ENCODE peak calls at places on chromosomes 16 and 17, in seven cellular contexts. One of them, this sample, is unnamed.
A peak's percentile ranks its signal among the peaks of the same experiment; 100 is the strongest.

GRCh38 chr17:2018716-2019490 is 6.2 kb downstream of the RTN4RL1 start:
- DNase-seq in left ventricle myocardium inferior: no peak
- DNase-seq in CD4-positive, CD25-positive, alpha-beta regulatory T cell: no peak
- DNase-seq in pancreas: no peak
- DNase-seq in A549: no peak
- DNase-seq in CD8-positive, alpha-beta memory T cell: no peak
- DNase-seq in colonic mucosa: no peak
- DNase-seq in this sample: no peak

GRCh38 chr17:74135391-74136167 is 67.9 kb upstream of the RPL38 start:
- DNase-seq in CD4-positive, CD25-positive, alpha-beta regulatory T cell: no peak
- DNase-seq in colonic mucosa: no peak
- DNase-seq in pancreas: no peak
- DNase-seq in CD8-positive, alpha-beta memory T cell: no peak
- DNase-seq in A549: no peak
- DNase-seq in left ventricle myocardium inferior: no peak
- DNase-seq in this sample: no peak

GRCh38 chr16:87212026-87212425 is 105.2 kb downstream of the C16orf95 start:
- DNase-seq in left ventricle myocardium inferior: no peak
- DNase-seq in CD8-positive, alpha-beta memory T cell: no peak
- DNase-seq in A549: peak; percentile 40
- DNase-seq in colonic mucosa: no peak
- DNase-seq in pancreas: no peak
- DNase-seq in CD4-positive, CD25-positive, alpha-beta regulatory T cell: no peak
- DNase-seq in this sample: no peak

GRCh38 chr16:86662195-86662594 is 83.8 kb downstream of the FOXL1 start:
- DNase-seq in left ventricle myocardium inferior: no peak
- DNase-seq in pancreas: no peak
- DNase-seq in colonic mucosa: no peak
- DNase-seq in CD4-positive, CD25-positive, alpha-beta regulatory T cell: no peak
- DNase-seq in A549: no peak
- DNase-seq in CD8-positive, alpha-beta memory T cell: no peak
- DNase-seq in this sample: no peak

GRCh38 chr16:86751081-86752030 is 173.0 kb downstream of the FOXL1 start:
- DNase-seq in A549: peak; percentile 13
- DNase-seq in colonic mucosa: no peak
- DNase-seq in CD4-positive, CD25-positive, alpha-beta regulatory T cell: no peak
- DNase-seq in left ventricle myocardium inferior: no peak
- DNase-seq in pancreas: no peak
- DNase-seq in CD8-positive, alpha-beta memory T cell: no peak
- DNase-seq in this sample: no peak

GRCh38 chr16:35410438-35410837 is 1951.0 kb downstream of the TP53TG3F start:
- DNase-seq in colonic mucosa: no peak
- DNase-seq in A549: no peak
- DNase-seq in left ventricle myocardium inferior: no peak
- DNase-seq in CD4-positive, CD25-positive, alpha-beta regulatory T cell: no peak
- DNase-seq in CD8-positive, alpha-beta memory T cell: no peak
- DNase-seq in pancreas: no peak
- DNase-seq in this sample: no peak

GRCh38 chr17:39737761-39738567 is at the start of gene GRB7:
- DNase-seq in colonic mucosa: peak; percentile 93
- DNase-seq in A549: peak; percentile 70
- DNase-seq in pancreas: peak; percentile 91
- DNase-seq in CD8-positive, alpha-beta memory T cell: no peak
- DNase-seq in CD4-positive, CD25-positive, alpha-beta regulatory T cell: no peak
- DNase-seq in left ventricle myocardium inferior: no peak
- DNase-seq in this sample: peak; percentile 87

GRCh38 chr17:56593741-56594527 is 435 bp downstream of the NOG start:
- DNase-seq in pancreas: peak; percentile 57
- DNase-seq in CD8-positive, alpha-beta memory T cell: no peak
- DNase-seq in A549: no peak
- DNase-seq in left ventricle myocardium inferior: peak; percentile 59
- DNase-seq in colonic mucosa: peak; percentile 29
- DNase-seq in CD4-positive, CD25-positive, alpha-beta regulatory T cell: peak; percentile 22
- DNase-seq in this sample: peak; percentile 66

GRCh38 chr16:2159052-2159838 is 3.7 kb downstream of the TRAF7 start:
- DNase-seq in left ventricle myocardium inferior: no peak
- DNase-seq in colonic mucosa: peak; percentile 77
- DNase-seq in CD4-positive, CD25-positive, alpha-beta regulatory T cell: no peak
- DNase-seq in A549: peak; percentile 57
- DNase-seq in CD8-positive, alpha-beta memory T cell: no peak
- DNase-seq in pancreas: no peak
- DNase-seq in this sample: peak; percentile 67

GRCh38 chr16:2156025-2156848 is 655 bp downstream of the TRAF7 start:
- DNase-seq in colonic mucosa: peak; percentile 39
- DNase-seq in CD8-positive, alpha-beta memory T cell: no peak
- DNase-seq in left ventricle myocardium inferior: no peak
- DNase-seq in pancreas: peak; percentile 60
- DNase-seq in A549: no peak
- DNase-seq in CD4-positive, CD25-positive, alpha-beta regulatory T cell: no peak
- DNase-seq in this sample: no peak

GRCh38 chr16:2158262-2158638 is 2.7 kb downstream of the TRAF7 start:
- DNase-seq in colonic mucosa: no peak
- DNase-seq in pancreas: no peak
- DNase-seq in left ventricle myocardium inferior: no peak
- DNase-seq in CD8-positive, alpha-beta memory T cell: no peak
- DNase-seq in CD4-positive, CD25-positive, alpha-beta regulatory T cell: no peak
- DNase-seq in A549: no peak
- DNase-seq in this sample: no peak

GRCh38 chr16:2156849-2157224 is 1.3 kb downstream of the TRAF7 start:
- DNase-seq in CD4-positive, CD25-positive, alpha-beta regulatory T cell: no peak
- DNase-seq in pancreas: no peak
- DNase-seq in CD8-positive, alpha-beta memory T cell: no peak
- DNase-seq in left ventricle myocardium inferior: no peak
- DNase-seq in colonic mucosa: no peak
- DNase-seq in A549: no peak
- DNase-seq in this sample: no peak

DNA sequence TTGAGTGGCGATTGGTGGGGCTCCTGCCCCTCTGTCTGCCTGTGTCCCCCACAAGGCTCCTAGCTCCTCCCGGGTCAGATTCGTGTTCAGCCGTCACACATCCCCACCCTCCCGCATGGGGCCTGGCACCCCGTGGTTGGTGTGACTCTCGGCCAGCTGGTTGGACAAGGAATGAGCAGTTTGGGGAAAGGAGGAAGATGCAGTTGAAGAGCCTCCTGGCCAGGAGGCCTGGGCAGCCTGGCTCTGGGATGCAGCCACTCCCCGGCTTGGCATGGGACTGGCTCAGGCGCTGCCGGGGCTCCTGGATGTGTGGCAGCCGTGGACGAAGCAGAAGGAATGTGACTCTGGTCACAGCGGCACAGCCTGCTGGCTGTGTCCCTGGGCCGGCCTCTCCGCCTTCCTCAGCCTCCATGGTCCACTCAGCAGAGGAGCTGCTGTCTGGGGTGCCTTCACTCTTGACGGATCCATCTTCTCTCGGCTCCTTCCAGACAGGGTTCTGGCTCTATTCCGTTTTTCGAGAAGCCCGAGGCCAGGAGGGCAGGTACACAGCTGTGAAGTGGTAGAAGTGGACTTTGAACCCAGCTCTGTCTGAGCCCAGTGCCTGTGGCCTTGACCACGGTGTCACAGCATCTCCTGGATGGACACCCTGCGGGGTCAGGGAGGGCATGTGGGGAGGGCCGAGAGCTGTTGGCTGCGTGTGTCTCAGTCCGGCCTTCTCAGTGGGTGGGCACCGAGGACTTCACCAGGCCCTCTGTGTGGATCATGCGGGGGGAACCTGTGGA is 2.1 kb downstream of the TRAF7 start:
- DNase-seq in pancreas: peak; percentile 42
- DNase-seq in left ventricle myocardium inferior: no peak
- DNase-seq in colonic mucosa: peak; percentile 70
- DNase-seq in A549: no peak
- DNase-seq in CD4-positive, CD25-positive, alpha-beta regulatory T cell: no peak
- DNase-seq in CD8-positive, alpha-beta memory T cell: no peak
- DNase-seq in this sample: peak; percentile 81
- H3K27ac ChIP-seq in pancreas: no peak overlapping the region
- H3K27ac ChIP-seq in left ventricle myocardium inferior: no peak overlapping the region
- H3K27ac ChIP-seq in colonic mucosa: peak overlapping the region; percentile 51
- H3K27ac ChIP-seq in A549: no peak overlapping the region
- H3K27ac ChIP-seq in CD4-positive, CD25-positive, alpha-beta regulatory T cell: no peak overlapping the region
- H3K27ac ChIP-seq in CD8-positive, alpha-beta memory T cell: no peak overlapping the region
- H3K27ac ChIP-seq in this sample: no peak overlapping the region

GRCh38 chr16:11250091-11250785 is 5.8 kb downstream of the SOCS1 start:
- DNase-seq in pancreas: no peak
- DNase-seq in A549: no peak
- DNase-seq in left ventricle myocardium inferior: no peak
- DNase-seq in colonic mucosa: no peak
- DNase-seq in CD8-positive, alpha-beta memory T cell: no peak
- DNase-seq in CD4-positive, CD25-positive, alpha-beta regulatory T cell: no peak
- DNase-seq in this sample: no peak

GRCh38 chr16:11245988-11246387 is 10.0 kb downstream of the SOCS1 start:
- DNase-seq in pancreas: no peak
- DNase-seq in CD8-positive, alpha-beta memory T cell: no peak
- DNase-seq in colonic mucosa: no peak
- DNase-seq in left ventricle myocardium inferior: no peak
- DNase-seq in A549: no peak
- DNase-seq in CD4-positive, CD25-positive, alpha-beta regulatory T cell: no peak
- DNase-seq in this sample: no peak

GRCh38 chr16:11249233-11250061 is 6.6 kb downstream of the SOCS1 start:
- DNase-seq in colonic mucosa: no peak
- DNase-seq in CD8-positive, alpha-beta memory T cell: no peak
- DNase-seq in A549: no peak
- DNase-seq in left ventricle myocardium inferior: no peak
- DNase-seq in pancreas: no peak
- DNase-seq in CD4-positive, CD25-positive, alpha-beta regulatory T cell: no peak
- DNase-seq in this sample: no peak

GRCh38 chr16:11250786-11251524 is 5.0 kb downstream of the SOCS1 start:
- DNase-seq in CD4-positive, CD25-positive, alpha-beta regulatory T cell: no peak
- DNase-seq in CD8-positive, alpha-beta memory T cell: no peak
- DNase-seq in colonic mucosa: no peak
- DNase-seq in A549: no peak
- DNase-seq in pancreas: no peak
- DNase-seq in left ventricle myocardium inferior: no peak
- DNase-seq in this sample: no peak

GRCh38 chr16:11248133-11248532 is 7.9 kb downstream of the SOCS1 start:
- DNase-seq in CD4-positive, CD25-positive, alpha-beta regulatory T cell: no peak
- DNase-seq in A549: no peak
- DNase-seq in colonic mucosa: no peak
- DNase-seq in CD8-positive, alpha-beta memory T cell: no peak
- DNase-seq in left ventricle myocardium inferior: no peak
- DNase-seq in pancreas: no peak
- DNase-seq in this sample: no peak
- H3K4me3 ChIP-seq in CD4-positive, CD25-positive, alpha-beta regulatory T cell: no peak overlapping the region
- H3K4me3 ChIP-seq in A549: no peak overlapping the region
- H3K4me3 ChIP-seq in colonic mucosa: no peak overlapping the region
- H3K4me3 ChIP-seq in CD8-positive, alpha-beta memory T cell: no peak overlapping the region
- H3K4me3 ChIP-seq in left ventricle myocardium inferior: no peak overlapping the region
- H3K4me3 ChIP-seq in pancreas: no peak overlapping the region
- H3K4me3 ChIP-seq in this sample: no peak overlapping the region

GRCh38 chr17:77445030-77445907 is 304.5 kb downstream of the SEC14L1 start:
- DNase-seq in pancreas: no peak
- DNase-seq in colonic mucosa: peak; percentile 71
- DNase-seq in left ventricle myocardium inferior: no peak
- DNase-seq in CD4-positive, CD25-positive, alpha-beta regulatory T cell: peak; percentile 77
- DNase-seq in A549: no peak
- DNase-seq in CD8-positive, alpha-beta memory T cell: peak; percentile 72
- DNase-seq in this sample: peak; percentile 96

GRCh38 chr17:77443743-77444260 is 303.0 kb downstream of the SEC14L1 start:
- DNase-seq in left ventricle myocardium inferior: no peak
- DNase-seq in A549: no peak
- DNase-seq in CD8-positive, alpha-beta memory T cell: no peak
- DNase-seq in colonic mucosa: no peak
- DNase-seq in CD4-positive, CD25-positive, alpha-beta regulatory T cell: no peak
- DNase-seq in pancreas: no peak
- DNase-seq in this sample: no peak

GRCh38 chr17:77446959-77447634 is 306.3 kb downstream of the SEC14L1 start:
- DNase-seq in left ventricle myocardium inferior: no peak
- DNase-seq in colonic mucosa: no peak
- DNase-seq in CD4-positive, CD25-positive, alpha-beta regulatory T cell: no peak
- DNase-seq in pancreas: no peak
- DNase-seq in A549: no peak
- DNase-seq in CD8-positive, alpha-beta memory T cell: no peak
- DNase-seq in this sample: no peak

GRCh38 chr17:77444653-77445029 is 303.9 kb downstream of the SEC14L1 start:
- DNase-seq in pancreas: no peak
- DNase-seq in A549: no peak
- DNase-seq in CD4-positive, CD25-positive, alpha-beta regulatory T cell: no peak
- DNase-seq in CD8-positive, alpha-beta memory T cell: no peak
- DNase-seq in left ventricle myocardium inferior: peak; percentile 72
- DNase-seq in colonic mucosa: peak; percentile 41
- DNase-seq in this sample: no peak

DNA sequence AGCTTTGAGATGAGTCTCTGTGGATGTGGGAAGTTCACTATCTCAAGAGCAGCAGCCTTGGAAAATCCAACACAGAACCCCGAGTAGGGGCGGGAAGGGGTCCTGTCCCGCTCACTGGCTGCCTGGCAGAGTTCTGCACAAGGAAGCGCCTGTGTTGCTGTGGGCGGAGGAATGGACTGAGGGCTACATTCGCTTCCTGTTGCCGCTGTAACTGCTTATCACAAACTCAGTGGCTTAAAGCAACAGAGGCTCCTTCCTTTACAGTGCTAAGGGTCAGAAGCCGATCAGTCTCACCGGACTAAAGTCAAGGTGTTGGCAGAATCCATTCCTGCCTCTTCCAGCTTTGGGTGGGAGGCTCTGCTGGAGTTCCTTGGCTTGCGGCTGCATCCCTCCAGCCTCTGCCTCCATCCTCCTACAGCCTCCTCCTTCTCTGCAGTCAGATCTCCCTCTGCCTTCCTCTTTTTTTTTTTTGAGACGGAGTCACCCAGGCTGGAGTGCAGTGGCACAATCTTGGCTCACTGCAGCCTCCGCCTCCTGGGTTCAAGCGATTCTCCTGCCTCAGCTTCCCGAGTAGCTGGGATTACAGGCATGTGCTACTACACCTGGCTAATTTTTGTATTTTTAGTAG is 305.3 kb downstream of the SEC14L1 start:
- DNase-seq in pancreas: no peak
- DNase-seq in colonic mucosa: peak; percentile 79
- DNase-seq in A549: no peak
- DNase-seq in CD4-positive, CD25-positive, alpha-beta regulatory T cell: peak; percentile 52
- DNase-seq in left ventricle myocardium inferior: no peak
- DNase-seq in CD8-positive, alpha-beta memory T cell: peak; percentile 51
- DNase-seq in this sample: peak; percentile 83
- H3K4me1 ChIP-seq in pancreas: peaks cover under 1% of the 10 kb centered on the region
- H3K4me1 ChIP-seq in colonic mucosa: peaks cover 30% of the 10 kb centered on the region
- H3K4me1 ChIP-seq in A549: peaks cover 22% of the 10 kb centered on the region
- H3K4me1 ChIP-seq in CD4-positive, CD25-positive, alpha-beta regulatory T cell: peaks cover 98% of the 10 kb centered on the region
- H3K4me1 ChIP-seq in left ventricle myocardium inferior: peaks cover 84% of the 10 kb centered on the region
- H3K4me1 ChIP-seq in CD8-positive, alpha-beta memory T cell: peaks cover 97% of the 10 kb centered on the region
- H3K4me1 ChIP-seq in this sample: peaks cover 97% of the 10 kb centered on the region

GRCh38 chr17:77320501-77321256 is 179.9 kb downstream of the SEC14L1 start:
- DNase-seq in colonic mucosa: no peak
- DNase-seq in CD4-positive, CD25-positive, alpha-beta regulatory T cell: no peak
- DNase-seq in pancreas: no peak
- DNase-seq in left ventricle myocardium inferior: no peak
- DNase-seq in CD8-positive, alpha-beta memory T cell: no peak
- DNase-seq in A549: peak; percentile 52
- DNase-seq in this sample: peak; percentile 68

GRCh38 chr17:77324227-77324626 is 183.5 kb downstream of the SEC14L1 start:
- DNase-seq in colonic mucosa: peak; percentile 17
- DNase-seq in CD4-positive, CD25-positive, alpha-beta regulatory T cell: no peak
- DNase-seq in pancreas: peak; percentile 7
- DNase-seq in A549: no peak
- DNase-seq in CD8-positive, alpha-beta memory T cell: no peak
- DNase-seq in left ventricle myocardium inferior: no peak
- DNase-seq in this sample: peak; percentile 46

GRCh38 chr17:77322534-77323412 is 182.0 kb downstream of the SEC14L1 start:
- DNase-seq in left ventricle myocardium inferior: peak; percentile 83
- DNase-seq in CD4-positive, CD25-positive, alpha-beta regulatory T cell: no peak
- DNase-seq in CD8-positive, alpha-beta memory T cell: no peak
- DNase-seq in pancreas: peak; percentile 54
- DNase-seq in A549: peak; percentile 95
- DNase-seq in colonic mucosa: peak; percentile 68
- DNase-seq in this sample: peak; percentile 66

GRCh38 chr17:77323413-77324171 is 182.8 kb downstream of the SEC14L1 start:
- DNase-seq in CD4-positive, CD25-positive, alpha-beta regulatory T cell: no peak
- DNase-seq in A549: peak; percentile 72
- DNase-seq in pancreas: peak; percentile 14
- DNase-seq in left ventricle myocardium inferior: no peak
- DNase-seq in CD8-positive, alpha-beta memory T cell: no peak
- DNase-seq in colonic mucosa: peak; percentile 45
- DNase-seq in this sample: peak; percentile 75

DNA sequence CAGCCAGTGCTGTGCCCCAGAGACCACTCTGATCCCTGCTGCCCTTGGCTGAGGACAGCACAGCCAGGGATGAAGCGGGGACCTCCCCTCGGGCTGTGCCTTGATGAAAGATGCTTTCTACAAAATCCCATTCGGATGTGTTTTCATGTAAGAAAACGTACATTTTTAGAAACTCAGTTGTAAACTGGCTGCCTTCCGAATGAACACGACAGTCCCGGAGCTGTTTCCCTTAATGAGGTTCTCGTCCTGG is 181.4 kb downstream of the SEC14L1 start:
- DNase-seq in CD8-positive, alpha-beta memory T cell: no peak
- DNase-seq in left ventricle myocardium inferior: no peak
- DNase-seq in A549: no peak
- DNase-seq in CD4-positive, CD25-positive, alpha-beta regulatory T cell: no peak
- DNase-seq in pancreas: no peak
- DNase-seq in colonic mucosa: no peak
- DNase-seq in this sample: no peak
- H3K27ac ChIP-seq in CD8-positive, alpha-beta memory T cell: peak overlapping the region; percentile 65
- H3K27ac ChIP-seq in left ventricle myocardium inferior: peak overlapping the region; percentile 91
- H3K27ac ChIP-seq in A549: peak overlapping the region; percentile 96
- H3K27ac ChIP-seq in CD4-positive, CD25-positive, alpha-beta regulatory T cell: no peak overlapping the region
- H3K27ac ChIP-seq in pancreas: no peak overlapping the region
- H3K27ac ChIP-seq in colonic mucosa: peak overlapping the region; percentile 61
- H3K27ac ChIP-seq in this sample: no peak overlapping the region